ENCODE peak calls at places on chromosomes 2 and 18, in four cellular contexts. E is endothelial cell; G is effector CD4-positive, alpha-beta T cell; N is osteocyte. A is an unnamed sample.

GRCh38 chr2:128310761-128311160 is 7.9 kb downstream of the HS6ST1 start:
- DNase-seq in E (no peak), N (no peak), G (no peak), A (no peak)

GRCh38 chr18:62420513-62421209 is 95.6 kb downstream of the TNFRSF11A start:
- DNase-seq in N (no peak), E (no peak), G (peak; percentile 57), A (no peak)

GRCh38 chr2:95329891-95330822 is 33.0 kb downstream of the KCNIP3 start:
- DNase-seq in G (no peak), E (no peak), N (no peak), A (no peak)

GRCh38 chr2:171531291-171531690 is 9.0 kb downstream of the CYBRD1 start:
- DNase-seq in G (no peak), N (no peak), E (no peak), A (no peak)

GRCh38 chr2:43305006-43305405 is 78.6 kb upstream of the ZFP36L2 start:
- DNase-seq in N (no peak), E (no peak), G (no peak), A (no peak)

GRCh38 chr2:101188683-101189405 is 37.7 kb upstream of the TBC1D8 start:
- DNase-seq in E (peak; percentile 64), G (no peak), N (no peak), A (no peak)

GRCh38 chr2:133092571-133092970 is 422.6 kb upstream of the LYPD1 start:
- DNase-seq in N (no peak), G (no peak), E (no peak), A (no peak)

GRCh38 chr2:233061591-233062446 is 1.7 kb downstream of the INPP5D start:
- DNase-seq in E (no peak), G (no peak), N (no peak), A (peak; percentile 82)

GRCh38 chr18:69123421-69123820 is 277.3 kb upstream of the DOK6 start:
- DNase-seq in G (no peak), E (no peak), N (no peak), A (no peak)

GRCh38 chr2:149458502-149458901 is 128.1 kb downstream of the LYPD6 start:
- DNase-seq in N (no peak), G (no peak), E (no peak), A (no peak)

GRCh38 chr2:237685408-237685807 is 58.0 kb downstream of the LRRFIP1 start:
- DNase-seq in N (no peak), G (no peak), E (no peak), A (no peak)

GRCh38 chr2:66697346-66697745 is 262.4 kb downstream of the MEIS1 start:
- DNase-seq in G (no peak), E (no peak), N (no peak), A (no peak)

GRCh38 chr2:135791418-135792190 is 45.4 kb downstream of the LCT start:
- DNase-seq in E (no peak), G (no peak), N (no peak), A (no peak)